ENCODE peak calls at places on chromosomes 6 and 20, in seven cellular contexts. D is Peyer's patch, Z is left ventricle myocardium inferior, W is right cardiac atrium, O is endodermal cell, S is tibial nerve, Q is DND-41. B is an unnamed sample. For H3K9me3 and H3K4me1, the result is how much of the 10 kb centered on the place peaks cover.

GRCh38 chr6:71460933-71461332 is 172.3 kb downstream of the OGFRL1 start:
- DNase-seq in D (no peak), Z (no peak), W (no peak), O (no peak), S (no peak), Q (no peak), B (no peak)

GRCh38 chr20:38840053-38840893 is 34.8 kb downstream of the PPP1R16B start:
- DNase-seq in D (no peak), Z (no peak), W (no peak), O (no peak), S (no peak), Q (no peak), B (no peak)

GRCh38 chr20:62820208-62820961 is 3.5 kb downstream of the COL9A3 start:
- DNase-seq in D (no peak), Z (no peak), W (no peak), O (no peak), S (no peak), Q (no peak), B (no peak)

GRCh38 chr20:50278684-50279531 is 88.3 kb downstream of the CEBPB start:
- DNase-seq in D (peak), Z (peak), W (peak), O (peak), S (peak), Q (no peak), B (peak)

GRCh38 chr20:40741507-40742106 is 52.6 kb upstream of the MAFB start:
- DNase-seq in D (no peak), Z (peak), W (peak), O (peak), S (peak), Q (peak), B (no peak)

GRCh38 chr6:113636357-113636824 is 220.8 kb upstream of the MARCKS start:
- DNase-seq in D (no peak), Z (no peak), W (no peak), O (no peak), S (no peak), Q (no peak), B (no peak)

GRCh38 chr6:124854338-124854922 is 107.8 kb upstream of the RNF217 start:
- DNase-seq in D (no peak), Z (no peak), W (no peak), O (no peak), S (no peak), Q (no peak), B (no peak)

GRCh38 chr6:106163966-106164877 is 78.1 kb downstream of the PRDM1 start:
- DNase-seq in D (peak), Z (no peak), W (peak), O (no peak), S (peak), Q (no peak), B (peak)

GRCh38 chr6:30687659-30688431 is 1.4 kb upstream of the PPP1R18 start:
- DNase-seq in D (no peak), Z (peak), W (peak), O (no peak), S (peak), Q (no peak), B (peak)

GRCh38 chr20:5400164-5400762 is 83.5 kb upstream of the PROKR2 start:
- DNase-seq in D (no peak), Z (no peak), W (no peak), O (peak), S (no peak), Q (peak), B (no peak)

GRCh38 chr6:107712523-107713213 is 111.4 kb downstream of the SCML4 start:
- DNase-seq in D (peak), Z (no peak), W (no peak), O (no peak), S (no peak), Q (peak), B (peak)

GRCh38 chr6:89977808-89978748 is 83.8 kb downstream of the GJA10 start:
- DNase-seq in D (no peak), Z (no peak), W (no peak), O (no peak), S (no peak), Q (no peak), B (no peak)

GRCh38 chr20:57469418-57470211 is 55.3 kb downstream of the CTCFL start:
- DNase-seq in D (no peak), Z (peak), W (peak), O (no peak), S (no peak), Q (no peak), B (peak)

GRCh38 chr6:103675807-103676406 is 1183.8 kb downstream of the HACE1 start:
- DNase-seq in D (no peak), Z (no peak), W (no peak), O (no peak), S (no peak), Q (peak), B (no peak)

GRCh38 chr6:27617046-27617687 is 144.3 kb upstream of the ZNF184 start:
- DNase-seq in D (no peak), Z (no peak), W (no peak), O (peak), S (no peak), Q (no peak), B (no peak)

GRCh38 chr6:161257778-161258457 is 15.9 kb downstream of the AGPAT4 start:
- DNase-seq in D (no peak), Z (no peak), W (no peak), O (no peak), S (peak), Q (no peak), B (peak)

GRCh38 chr6:31821301-31822037 is 6.1 kb upstream of the HSPA1B start:
- DNase-seq in D (peak), Z (peak), W (peak), O (peak), S (no peak), Q (peak), B (peak)

GRCh38 chr6:48889429-48889828 is 573.6 kb downstream of the MMUT start:
- DNase-seq in D (no peak), Z (no peak), W (no peak), O (no peak), S (no peak), Q (no peak), B (no peak)

GRCh38 chr6:2450546-2450945 is 205.1 kb upstream of the GMDS start:
- DNase-seq in D (no peak), Z (peak), W (peak), O (no peak), S (peak), Q (no peak), B (no peak)

GRCh38 chr20:57283867-57284266 is 17.4 kb upstream of the BMP7 start:
- DNase-seq in D (no peak), Z (no peak), W (no peak), O (no peak), S (no peak), Q (no peak), B (no peak)

GRCh38 chr6:154092336-154092962 is 53.4 kb downstream of the OPRM1 start:
- DNase-seq in D (no peak), Z (no peak), W (no peak), O (no peak), S (no peak), Q (no peak), B (no peak)

GRCh38 chr20:53384392-53384791 is 209.2 kb downstream of the ZNF217 start:
- DNase-seq in D (no peak), Z (no peak), W (no peak), O (no peak), S (no peak), Q (no peak), B (no peak)

GRCh38 chr6:127031511-127031910 is 87.0 kb upstream of the RSPO3 start:
- DNase-seq in D (no peak), Z (no peak), W (no peak), O (no peak), S (no peak), Q (no peak), B (no peak)

GRCh38 chr6:378958-379366 is 12.6 kb upstream of the IRF4 start:
- DNase-seq in D (no peak), Z (no peak), W (no peak), O (no peak), S (no peak), Q (no peak), B (no peak)
- H3K9me3 ChIP-seq in D (under half), Z (under half), W (under half), O (under half), S (under half), Q (under half), B (under half)

GRCh38 chr6:184161-184695 is 108.1 kb upstream of the DUSP22 start:
- DNase-seq in D (no peak), Z (no peak), W (no peak), O (no peak), S (no peak), Q (no peak), B (no peak)
- H3K4me1 ChIP-seq in D (under half), Z (under half), W (under half), O (under half), S (under half), Q (under half), B (under half)

GRCh38 chr20:30487947-30488926 is 769.2 kb upstream of the DEFB115 start:
- DNase-seq in D (no peak), Z (no peak), W (peak), O (no peak), S (no peak), Q (no peak), B (no peak)
- H3K9me3 ChIP-seq in D (under half), Z (under half), W (under half), O (under half), S (under half), Q (under half), B (under half)

DNA sequence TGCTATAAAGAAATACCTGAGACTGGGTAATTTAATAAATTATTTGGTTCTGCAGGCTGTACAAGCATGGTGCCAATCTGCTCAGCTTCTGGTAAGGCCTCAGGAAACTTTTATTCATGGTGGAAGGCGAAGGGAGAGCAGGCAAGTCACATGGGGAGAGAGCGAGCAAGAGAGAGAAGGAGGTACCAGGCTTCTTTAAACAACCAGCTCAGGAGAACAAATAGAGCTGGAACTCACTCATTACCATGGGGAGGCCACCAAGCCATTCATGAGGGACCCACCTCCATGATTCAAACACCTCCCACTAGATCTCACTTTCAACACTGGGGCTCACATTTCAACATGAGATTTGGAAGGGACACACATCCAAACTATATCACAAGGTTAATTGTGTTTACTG is 44.9 kb upstream of the CRISP1 start:
- DNase-seq in D (no peak), Z (no peak), W (no peak), O (no peak), S (no peak), Q (no peak), B (no peak)
- H3K4me1 ChIP-seq in D (under half), Z (under half), W (under half), O (under half), S (under half), Q (under half), B (under half)

DNA sequence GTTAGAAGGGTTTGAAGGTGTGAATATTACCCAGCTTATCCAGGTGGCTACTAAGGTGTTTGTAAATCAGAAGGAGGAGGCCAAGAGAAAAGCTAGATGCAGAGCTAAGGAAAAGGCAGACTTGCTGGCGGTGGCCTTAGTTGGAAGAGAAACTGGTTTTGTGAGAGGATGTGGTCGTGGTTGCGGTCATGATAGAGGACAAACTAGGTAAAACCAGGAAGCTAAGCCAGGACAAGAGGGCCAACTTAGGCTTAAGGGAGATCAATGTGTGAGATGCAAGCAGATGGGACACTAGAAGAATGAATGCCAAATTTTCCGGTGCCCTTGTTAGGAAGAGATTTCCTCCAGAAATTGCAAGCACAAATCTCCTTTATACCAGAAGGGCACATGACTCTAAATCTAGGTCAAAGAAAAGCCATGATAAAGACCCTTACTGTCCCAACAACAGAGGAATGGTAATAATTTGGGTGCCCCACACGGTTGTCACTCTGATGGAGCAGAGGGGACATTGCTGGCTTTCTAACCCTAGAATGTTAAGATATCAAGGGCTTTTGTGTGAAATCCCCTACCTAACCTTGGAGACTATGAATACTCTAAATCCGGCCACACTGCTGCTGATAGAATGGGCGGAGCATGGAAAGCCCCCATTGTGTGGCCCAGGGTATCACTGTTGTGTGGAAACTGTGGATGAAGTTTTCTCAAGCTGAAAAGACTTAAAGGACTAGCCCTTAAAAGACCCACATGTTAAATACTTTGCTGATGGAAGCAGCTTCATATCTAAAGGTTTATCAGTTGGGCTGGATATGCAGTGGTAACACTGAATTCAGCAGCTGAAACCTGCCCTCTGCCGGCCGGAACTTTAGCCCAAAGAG is 7.8 kb downstream of the IL22RA2 start:
- DNase-seq in D (peak), Z (no peak), W (peak), O (no peak), S (no peak), Q (peak), B (no peak)
- H3K9me3 ChIP-seq in D (under half), Z (under half), W (under half), O (half or more), S (under half), Q (under half), B (under half)

DNA sequence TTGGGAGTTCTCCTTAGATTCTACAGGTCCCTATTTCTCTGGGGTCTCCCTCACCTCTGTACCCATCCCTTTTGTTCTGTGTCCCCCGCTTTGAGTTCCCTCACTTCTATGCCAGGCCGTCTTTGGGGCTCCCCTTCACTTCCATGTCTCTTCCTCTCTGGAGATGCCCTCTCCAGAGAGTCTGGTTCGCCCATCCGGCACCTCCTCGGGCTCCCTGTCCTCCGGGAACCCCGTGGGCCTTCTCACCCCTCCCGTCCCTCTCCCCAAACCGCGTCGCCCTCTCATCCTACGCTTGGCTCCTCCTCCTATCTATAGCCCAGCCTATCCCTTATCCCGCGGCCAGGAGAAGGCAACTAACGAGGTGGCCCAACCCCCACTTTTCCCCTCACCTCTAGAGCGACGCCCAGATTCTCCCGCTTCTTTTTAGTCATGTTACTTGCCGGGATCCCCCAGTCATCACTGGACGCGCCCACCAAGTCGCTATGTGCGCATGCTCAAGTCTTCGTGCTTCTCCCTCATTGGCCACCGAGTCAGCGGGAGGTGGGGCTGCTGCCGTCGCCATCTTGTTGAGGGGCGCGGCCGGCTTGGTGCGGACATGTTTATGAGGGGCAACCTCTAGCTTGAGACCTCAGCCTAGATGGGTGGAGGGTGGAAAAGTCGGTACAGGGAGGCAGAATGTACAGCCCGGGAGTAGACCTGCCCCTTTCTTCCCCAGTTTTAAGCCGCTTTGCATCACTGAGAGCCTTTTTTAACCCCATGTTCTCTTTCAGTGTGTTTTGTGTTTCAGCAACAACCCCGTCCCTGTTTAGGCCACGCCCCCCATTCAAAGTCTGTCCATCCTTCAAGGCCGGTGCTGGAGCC is at the start of gene CCDC167:
- DNase-seq in D (peak), Z (peak), W (peak), O (peak), S (peak), Q (peak), B (peak)
- H3K4me1 ChIP-seq in D (under half), Z (under half), W (under half), O (under half), S (under half), Q (under half), B (under half)

GRCh38 chr20:29756664-29757063 is 1500.8 kb upstream of the DEFB115 start:
- DNase-seq in D (no peak), Z (no peak), W (no peak), O (no peak), S (no peak), Q (no peak), B (no peak)

GRCh38 chr20:29763821-29764511 is 1493.5 kb upstream of the DEFB115 start:
- DNase-seq in D (no peak), Z (no peak), W (no peak), O (no peak), S (no peak), Q (no peak), B (no peak)

GRCh38 chr20:29762620-29763019 is 1494.8 kb upstream of the DEFB115 start:
- DNase-seq in D (no peak), Z (no peak), W (no peak), O (no peak), S (no peak), Q (no peak), B (no peak)
- H3K9me3 ChIP-seq in D (under half), Z (under half), W (under half), O (under half), S (under half), Q (under half), B (under half)

GRCh38 chr20:51398552-51398951 is 144.0 kb downstream of the NFATC2 start:
- DNase-seq in D (no peak), Z (no peak), W (no peak), O (no peak), S (no peak), Q (no peak), B (no peak)

GRCh38 chr20:51394706-51395105 is 147.8 kb downstream of the NFATC2 start:
- DNase-seq in D (no peak), Z (no peak), W (no peak), O (no peak), S (no peak), Q (no peak), B (no peak)

GRCh38 chr20:51398083-51398482 is 144.4 kb downstream of the NFATC2 start:
- DNase-seq in D (no peak), Z (no peak), W (no peak), O (no peak), S (no peak), Q (no peak), B (no peak)

GRCh38 chr20:51393566-51393965 is 149.0 kb downstream of the NFATC2 start:
- DNase-seq in D (no peak), Z (no peak), W (no peak), O (peak), S (no peak), Q (no peak), B (no peak)

DNA sequence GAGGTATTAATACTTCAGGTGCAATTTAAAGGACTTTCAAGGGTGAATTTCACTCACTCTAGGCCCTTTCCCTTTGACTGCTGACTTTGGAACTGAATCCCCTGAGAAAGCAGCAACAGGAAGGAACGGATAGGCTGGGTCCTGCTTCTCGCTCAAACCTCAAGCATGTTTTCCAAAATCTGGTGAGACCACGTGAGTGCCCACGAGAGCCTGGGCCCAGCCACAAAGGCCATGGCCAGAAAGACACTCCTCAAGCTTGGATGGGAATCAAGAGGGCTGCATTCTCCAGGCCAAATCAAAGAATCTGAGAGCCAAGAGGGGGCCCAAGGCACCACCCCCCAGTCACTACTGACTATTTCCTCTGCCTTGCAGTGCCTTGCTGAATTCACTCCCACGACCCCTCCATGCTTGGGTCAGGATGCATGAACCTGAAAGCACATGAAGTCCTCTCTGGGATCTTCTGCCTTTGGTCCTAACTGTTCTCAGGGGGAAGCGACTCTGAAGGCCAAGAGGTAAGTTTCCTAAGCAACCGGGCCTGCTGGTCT is 146.1 kb downstream of the NFATC2 start:
- DNase-seq in D (no peak), Z (no peak), W (no peak), O (no peak), S (no peak), Q (no peak), B (no peak)
- H3K4me1 ChIP-seq in D (under half), Z (half or more), W (under half), O (under half), S (under half), Q (under half), B (under half)

DNA sequence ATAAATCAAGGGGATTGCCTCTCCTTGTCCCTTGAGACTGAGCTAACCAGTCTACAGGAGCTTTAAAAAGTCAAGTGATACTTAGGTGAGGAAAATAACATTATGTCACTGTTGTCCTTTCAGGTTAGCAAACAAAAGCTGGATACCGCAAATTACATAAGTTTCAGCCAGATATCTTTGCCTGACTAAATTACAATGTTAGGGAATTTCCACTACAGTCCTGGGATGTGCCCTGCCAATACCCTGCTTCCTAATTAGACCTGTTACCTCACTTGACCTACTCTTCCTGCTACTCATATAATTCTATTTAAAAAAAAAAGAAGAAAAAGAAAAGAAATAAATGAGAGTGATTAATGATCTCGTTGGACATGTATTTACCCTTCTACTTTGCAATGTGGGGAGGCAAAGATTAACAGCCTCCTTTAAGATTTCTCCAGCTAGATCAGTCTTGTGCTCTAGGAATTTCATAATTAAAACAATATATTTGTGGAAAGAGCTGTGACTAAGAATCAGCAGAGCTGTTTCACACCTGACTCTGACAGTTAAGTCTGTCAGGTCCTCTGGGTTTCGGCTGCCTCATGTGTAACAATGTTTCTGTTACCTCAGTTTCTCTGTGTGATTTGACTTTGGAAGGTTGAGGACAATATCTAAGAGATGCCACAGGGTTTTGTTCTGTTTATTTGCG is 318.9 kb downstream of the HDGFL1 start:
- DNase-seq in D (no peak), Z (no peak), W (no peak), O (no peak), S (no peak), Q (no peak), B (no peak)
- H3K9me3 ChIP-seq in D (under half), Z (under half), W (under half), O (under half), S (under half), Q (under half), B (under half)